ENCODE peak calls at places on chromosomes 16 and 17, in six cellular contexts. One of them, this sample, is unnamed.

GRCh38 chr17:68384941-68385340 is 72.4 kb downstream of the WIPI1 start:
- DNase-seq in CD8-positive, alpha-beta memory T cell: no peak
- DNase-seq in skeletal muscle cell: no peak
- DNase-seq in right lobe of liver: no peak
- DNase-seq in colonic mucosa: no peak
- DNase-seq in BJ: no peak
- DNase-seq in this sample: no peak

GRCh38 chr17:80245566-80246265 is 14.9 kb upstream of the RNF213 start:
- DNase-seq in CD8-positive, alpha-beta memory T cell: no peak
- DNase-seq in skeletal muscle cell: no peak
- DNase-seq in right lobe of liver: no peak
- DNase-seq in colonic mucosa: no peak
- DNase-seq in BJ: no peak
- DNase-seq in this sample: no peak

GRCh38 chr17:32529604-32530003 is 42.8 kb downstream of the CDK5R1 start:
- DNase-seq in CD8-positive, alpha-beta memory T cell: no peak
- DNase-seq in skeletal muscle cell: no peak
- DNase-seq in right lobe of liver: no peak
- DNase-seq in colonic mucosa: no peak
- DNase-seq in BJ: no peak
- DNase-seq in this sample: no peak

GRCh38 chr16:89670496-89671431 is 13.1 kb downstream of the SPATA33 start:
- DNase-seq in CD8-positive, alpha-beta memory T cell: no peak
- DNase-seq in skeletal muscle cell: no peak
- DNase-seq in right lobe of liver: no peak
- DNase-seq in colonic mucosa: no peak
- DNase-seq in BJ: no peak
- DNase-seq in this sample: no peak

GRCh38 chr17:44775838-44776621 is 17.2 kb downstream of the ADAM11 start:
- DNase-seq in CD8-positive, alpha-beta memory T cell: no peak
- DNase-seq in skeletal muscle cell: no peak
- DNase-seq in right lobe of liver: no peak
- DNase-seq in colonic mucosa: no peak
- DNase-seq in BJ: peak
- DNase-seq in this sample: no peak

GRCh38 chr16:97822-98221 is 19.8 kb downstream of the MPG start:
- DNase-seq in CD8-positive, alpha-beta memory T cell: no peak
- DNase-seq in skeletal muscle cell: no peak
- DNase-seq in right lobe of liver: no peak
- DNase-seq in colonic mucosa: no peak
- DNase-seq in BJ: no peak
- DNase-seq in this sample: no peak

GRCh38 chr17:56171186-56171959 is 18.1 kb downstream of the ANKFN1 start:
- DNase-seq in CD8-positive, alpha-beta memory T cell: no peak
- DNase-seq in skeletal muscle cell: no peak
- DNase-seq in right lobe of liver: no peak
- DNase-seq in colonic mucosa: no peak
- DNase-seq in BJ: no peak
- DNase-seq in this sample: no peak

GRCh38 chr17:2059837-2060658 is 5.1 kb downstream of the HIC1 start:
- DNase-seq in CD8-positive, alpha-beta memory T cell: no peak
- DNase-seq in skeletal muscle cell: no peak
- DNase-seq in right lobe of liver: no peak
- DNase-seq in colonic mucosa: no peak
- DNase-seq in BJ: no peak
- DNase-seq in this sample: no peak

GRCh38 chr16:82603784-82604411 is 22.9 kb upstream of the CDH13 start:
- DNase-seq in CD8-positive, alpha-beta memory T cell: no peak
- DNase-seq in skeletal muscle cell: peak
- DNase-seq in right lobe of liver: no peak
- DNase-seq in colonic mucosa: peak
- DNase-seq in BJ: no peak
- DNase-seq in this sample: peak

GRCh38 chr17:68318103-68318991 is 27.1 kb downstream of the ARSG start:
- DNase-seq in CD8-positive, alpha-beta memory T cell: no peak
- DNase-seq in skeletal muscle cell: peak
- DNase-seq in right lobe of liver: no peak
- DNase-seq in colonic mucosa: no peak
- DNase-seq in BJ: no peak
- DNase-seq in this sample: peak

GRCh38 chr16:22624038-22624656 is 113.5 kb downstream of the NPIPB5 start:
- DNase-seq in CD8-positive, alpha-beta memory T cell: no peak
- DNase-seq in skeletal muscle cell: no peak
- DNase-seq in right lobe of liver: no peak
- DNase-seq in colonic mucosa: no peak
- DNase-seq in BJ: no peak
- DNase-seq in this sample: no peak

GRCh38 chr16:74522160-74522559 is 84.8 kb downstream of the GLG1 start:
- DNase-seq in CD8-positive, alpha-beta memory T cell: no peak
- DNase-seq in skeletal muscle cell: no peak
- DNase-seq in right lobe of liver: no peak
- DNase-seq in colonic mucosa: no peak
- DNase-seq in BJ: no peak
- DNase-seq in this sample: no peak

GRCh38 chr17:45320931-45321461 is 4.2 kb upstream of the MAP3K14 start:
- DNase-seq in CD8-positive, alpha-beta memory T cell: no peak
- DNase-seq in skeletal muscle cell: peak
- DNase-seq in right lobe of liver: no peak
- DNase-seq in colonic mucosa: peak
- DNase-seq in BJ: peak
- DNase-seq in this sample: peak

GRCh38 chr16:23729503-23730424 is 16.7 kb upstream of the ERN2 start:
- DNase-seq in CD8-positive, alpha-beta memory T cell: no peak
- DNase-seq in skeletal muscle cell: peak
- DNase-seq in right lobe of liver: no peak
- DNase-seq in colonic mucosa: peak
- DNase-seq in BJ: no peak
- DNase-seq in this sample: no peak

GRCh38 chr17:10415161-10415560 is 6.6 kb downstream of the MYH8 start:
- DNase-seq in CD8-positive, alpha-beta memory T cell: no peak
- DNase-seq in skeletal muscle cell: no peak
- DNase-seq in right lobe of liver: no peak
- DNase-seq in colonic mucosa: no peak
- DNase-seq in BJ: no peak
- DNase-seq in this sample: no peak
- H3K4me3 ChIP-seq in CD8-positive, alpha-beta memory T cell: no peak
- H3K4me3 ChIP-seq in skeletal muscle cell: no peak
- H3K4me3 ChIP-seq in right lobe of liver: no peak
- H3K4me3 ChIP-seq in colonic mucosa: no peak
- H3K4me3 ChIP-seq in BJ: no peak
- H3K4me3 ChIP-seq in this sample: no peak

GRCh38 chr16:11067697-11068141 is 123.4 kb downstream of the CLEC16A start:
- DNase-seq in CD8-positive, alpha-beta memory T cell: no peak
- DNase-seq in skeletal muscle cell: no peak
- DNase-seq in right lobe of liver: peak
- DNase-seq in colonic mucosa: no peak
- DNase-seq in BJ: no peak
- DNase-seq in this sample: no peak
- H3K4me3 ChIP-seq in CD8-positive, alpha-beta memory T cell: no peak
- H3K4me3 ChIP-seq in skeletal muscle cell: no peak
- H3K4me3 ChIP-seq in right lobe of liver: no peak
- H3K4me3 ChIP-seq in colonic mucosa: no peak
- H3K4me3 ChIP-seq in BJ: no peak
- H3K4me3 ChIP-seq in this sample: no peak

DNA sequence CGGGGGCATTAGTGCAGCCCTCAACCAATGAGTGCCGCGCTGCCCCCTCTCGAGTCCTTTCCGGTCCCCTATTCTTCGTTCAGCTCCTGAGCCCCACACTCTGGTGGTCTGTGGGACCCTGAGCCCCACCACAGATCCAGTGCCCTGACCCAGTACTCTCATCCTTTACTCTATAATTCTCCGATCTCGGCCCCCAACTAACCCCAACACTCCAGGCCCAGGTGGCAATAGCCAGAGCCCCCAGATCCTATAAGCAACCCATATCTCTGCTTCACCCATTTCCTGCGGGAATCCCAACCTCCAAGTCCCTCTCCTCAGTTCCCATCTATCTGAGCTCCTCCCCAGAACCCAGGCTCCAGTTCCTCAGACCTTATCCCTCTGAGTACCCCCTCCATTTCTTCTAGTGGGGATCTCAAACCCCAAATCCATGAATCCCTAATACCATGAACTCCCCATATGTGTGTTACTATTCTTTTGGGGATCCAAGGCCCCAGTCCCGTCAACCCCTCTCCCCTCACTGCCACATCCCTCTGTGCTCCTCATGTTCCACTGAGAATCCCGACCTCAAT is 1.0 kb upstream of the TBC1D10B start:
- DNase-seq in CD8-positive, alpha-beta memory T cell: no peak
- DNase-seq in skeletal muscle cell: no peak
- DNase-seq in right lobe of liver: no peak
- DNase-seq in colonic mucosa: no peak
- DNase-seq in BJ: no peak
- DNase-seq in this sample: no peak
- H3K4me3 ChIP-seq in CD8-positive, alpha-beta memory T cell: peak
- H3K4me3 ChIP-seq in skeletal muscle cell: peak
- H3K4me3 ChIP-seq in right lobe of liver: peak
- H3K4me3 ChIP-seq in colonic mucosa: peak
- H3K4me3 ChIP-seq in BJ: peak
- H3K4me3 ChIP-seq in this sample: peak

GRCh38 chr17:42653179-42654124 is 5.6 kb upstream of the TUBG2 start:
- DNase-seq in CD8-positive, alpha-beta memory T cell: no peak
- DNase-seq in skeletal muscle cell: no peak
- DNase-seq in right lobe of liver: peak
- DNase-seq in colonic mucosa: peak
- DNase-seq in BJ: peak
- DNase-seq in this sample: peak
- H3K4me3 ChIP-seq in CD8-positive, alpha-beta memory T cell: no peak
- H3K4me3 ChIP-seq in skeletal muscle cell: peak
- H3K4me3 ChIP-seq in right lobe of liver: no peak
- H3K4me3 ChIP-seq in colonic mucosa: peak
- H3K4me3 ChIP-seq in BJ: peak
- H3K4me3 ChIP-seq in this sample: peak

DNA sequence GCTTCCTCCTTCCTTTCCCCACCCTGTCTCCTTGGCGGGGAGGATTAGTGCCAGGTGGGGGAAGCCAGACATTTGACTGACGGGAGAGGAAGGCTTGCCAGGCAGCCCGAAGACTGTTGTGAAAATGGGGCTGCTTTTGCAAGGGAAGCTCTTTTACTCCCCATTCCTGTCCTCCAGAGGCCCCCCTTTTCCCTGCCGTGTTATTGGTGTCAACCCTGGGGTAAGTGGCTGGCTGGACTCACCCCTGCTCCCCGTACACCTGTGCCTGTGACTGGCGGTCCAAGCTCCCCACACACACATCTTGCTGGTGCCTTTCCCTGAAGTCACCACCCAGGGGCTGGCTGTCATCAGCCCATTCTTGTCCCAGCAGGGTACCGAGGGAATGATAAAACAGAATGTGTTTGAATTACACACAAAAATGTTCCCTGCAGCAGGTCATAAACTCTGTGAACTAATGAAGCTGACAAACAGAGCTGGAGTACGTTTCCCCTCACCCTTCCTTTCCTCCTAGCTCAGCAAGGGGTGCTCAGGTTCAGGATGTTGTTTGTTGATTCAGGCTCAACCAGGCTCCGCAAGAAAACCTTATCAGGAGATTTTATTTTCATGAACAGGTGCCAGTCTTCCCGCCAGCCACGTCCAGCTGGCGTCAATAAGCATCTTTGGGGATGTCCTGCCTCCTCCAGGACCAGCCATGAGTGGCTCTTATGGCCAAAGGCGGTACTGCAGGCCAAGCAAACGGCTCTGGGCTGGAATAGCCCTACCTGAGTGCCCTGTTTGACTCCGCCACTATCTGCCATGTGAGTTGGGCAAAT is 4.3 kb upstream of the ARMC7 start:
- DNase-seq in CD8-positive, alpha-beta memory T cell: no peak
- DNase-seq in skeletal muscle cell: no peak
- DNase-seq in right lobe of liver: peak
- DNase-seq in colonic mucosa: peak
- DNase-seq in BJ: no peak
- DNase-seq in this sample: no peak
- H3K4me3 ChIP-seq in CD8-positive, alpha-beta memory T cell: no peak
- H3K4me3 ChIP-seq in skeletal muscle cell: no peak
- H3K4me3 ChIP-seq in right lobe of liver: no peak
- H3K4me3 ChIP-seq in colonic mucosa: no peak
- H3K4me3 ChIP-seq in BJ: no peak
- H3K4me3 ChIP-seq in this sample: no peak

GRCh38 chr17:48593840-48594411 is 347 bp upstream of the HOXB5 start:
- DNase-seq in CD8-positive, alpha-beta memory T cell: peak
- DNase-seq in skeletal muscle cell: no peak
- DNase-seq in right lobe of liver: peak
- DNase-seq in colonic mucosa: peak
- DNase-seq in BJ: no peak
- DNase-seq in this sample: no peak
- H3K4me3 ChIP-seq in CD8-positive, alpha-beta memory T cell: peak
- H3K4me3 ChIP-seq in skeletal muscle cell: peak
- H3K4me3 ChIP-seq in right lobe of liver: no peak
- H3K4me3 ChIP-seq in colonic mucosa: no peak
- H3K4me3 ChIP-seq in BJ: no peak
- H3K4me3 ChIP-seq in this sample: no peak

GRCh38 chr17:30477083-30477757 is at the start of gene GOSR1:
- DNase-seq in CD8-positive, alpha-beta memory T cell: peak
- DNase-seq in skeletal muscle cell: peak
- DNase-seq in right lobe of liver: peak
- DNase-seq in colonic mucosa: peak
- DNase-seq in BJ: peak
- DNase-seq in this sample: peak

GRCh38 chr17:30477758-30478115 is 529 bp downstream of the GOSR1 start:
- DNase-seq in CD8-positive, alpha-beta memory T cell: peak
- DNase-seq in skeletal muscle cell: no peak
- DNase-seq in right lobe of liver: no peak
- DNase-seq in colonic mucosa: peak
- DNase-seq in BJ: no peak
- DNase-seq in this sample: no peak

GRCh38 chr17:30475206-30475605 is 2.0 kb upstream of the GOSR1 start:
- DNase-seq in CD8-positive, alpha-beta memory T cell: no peak
- DNase-seq in skeletal muscle cell: no peak
- DNase-seq in right lobe of liver: no peak
- DNase-seq in colonic mucosa: no peak
- DNase-seq in BJ: no peak
- DNase-seq in this sample: no peak

GRCh38 chr17:30472238-30472890 is 4.8 kb upstream of the GOSR1 start:
- DNase-seq in CD8-positive, alpha-beta memory T cell: no peak
- DNase-seq in skeletal muscle cell: no peak
- DNase-seq in right lobe of liver: no peak
- DNase-seq in colonic mucosa: no peak
- DNase-seq in BJ: no peak
- DNase-seq in this sample: no peak

DNA sequence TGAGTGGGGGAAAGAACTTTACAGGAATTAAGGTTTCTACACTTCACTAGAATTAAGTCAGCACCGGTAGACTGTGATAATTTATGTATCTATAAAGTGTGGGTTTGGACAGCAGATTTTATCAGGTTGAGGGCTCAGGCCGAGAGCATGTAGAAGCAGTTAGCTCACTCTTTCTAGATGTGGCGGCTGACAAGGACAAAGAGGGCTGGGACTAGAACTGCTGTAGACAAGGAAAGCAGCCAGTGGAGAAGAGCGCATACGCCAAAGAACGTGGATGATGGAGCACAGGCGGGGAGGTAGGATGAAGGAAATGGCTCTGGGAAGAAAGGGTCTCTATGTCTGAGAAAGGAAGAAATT is 504 bp upstream of the GOSR1 start:
- DNase-seq in CD8-positive, alpha-beta memory T cell: no peak
- DNase-seq in skeletal muscle cell: no peak
- DNase-seq in right lobe of liver: no peak
- DNase-seq in colonic mucosa: no peak
- DNase-seq in BJ: no peak
- DNase-seq in this sample: no peak
- H3K4me3 ChIP-seq in CD8-positive, alpha-beta memory T cell: peak
- H3K4me3 ChIP-seq in skeletal muscle cell: peak
- H3K4me3 ChIP-seq in right lobe of liver: peak
- H3K4me3 ChIP-seq in colonic mucosa: peak
- H3K4me3 ChIP-seq in BJ: peak
- H3K4me3 ChIP-seq in this sample: peak

This sample was measured in AG09309.